ENCODE peak calls at places on chromosomes 2 and 18, in four cellular contexts. D is transverse colon, O is tibial nerve, W is lower leg skin. E is an unnamed sample.

GRCh38 chr2:46042207-46042637 is 255.0 kb upstream of the EPAS1 start:
- DNase-seq in O (no peak), W (no peak), D (no peak), E (no peak)

GRCh38 chr2:73749314-73749713 is 12.2 kb upstream of the TPRKB start:
- DNase-seq in O (no peak), D (no peak), W (no peak), E (no peak)

GRCh38 chr2:196989496-196989895 is 63.0 kb upstream of the PGAP1 start:
- DNase-seq in W (no peak), D (no peak), O (no peak), E (no peak)

GRCh38 chr2:74768401-74768914 is 65.5 kb upstream of the HK2 start:
- DNase-seq in W (no peak), O (no peak), D (no peak), E (no peak)

GRCh38 chr18:33914399-33914798 is 310.3 kb downstream of the NOL4 start:
- DNase-seq in O (no peak), W (no peak), D (no peak), E (no peak)

GRCh38 chr2:18094277-18094676 is 215.8 kb downstream of the KCNS3 start:
- DNase-seq in W (no peak), O (no peak), D (no peak), E (no peak)

GRCh38 chr2:1561793-1562521 is 148.7 kb downstream of the TPO start:
- DNase-seq in W (no peak), O (no peak), D (no peak), E (no peak)

GRCh38 chr2:180145163-180145562 is 138.1 kb upstream of the CWC22 start:
- DNase-seq in D (no peak), W (no peak), O (no peak), E (no peak)

GRCh38 chr18:24346254-24346653 is 51.4 kb downstream of the OSBPL1A start:
- DNase-seq in W (no peak), O (no peak), D (no peak), E (no peak)

GRCh38 chr2:63425079-63425416 is 163.2 kb downstream of the WDPCP start:
- DNase-seq in W (no peak), D (no peak), O (no peak), E (no peak)

GRCh38 chr2:8918412-8918811 is 81.0 kb upstream of the KIDINS220 start:
- DNase-seq in D (no peak), W (no peak), O (no peak), E (no peak)

GRCh38 chr18:80175451-80176235 is 66.6 kb downstream of the ADNP2 start:
- DNase-seq in W (no peak), O (no peak), D (peak), E (no peak)

GRCh38 chr2:11505652-11506610 is 27.9 kb upstream of the GREB1 start:
- DNase-seq in W (no peak), D (no peak), O (no peak), E (no peak)

GRCh38 chr18:37006742-37007141 is 177.8 kb downstream of the KIAA1328 start:
- DNase-seq in O (no peak), W (no peak), D (no peak), E (no peak)

GRCh38 chr2:14492920-14493503 is 139.5 kb upstream of the LRATD1 start:
- DNase-seq in D (no peak), O (no peak), W (no peak), E (peak)

GRCh38 chr2:62410926-62411456 is 95.0 kb downstream of the TMEM17 start:
- DNase-seq in O (no peak), W (no peak), D (no peak), E (no peak)

GRCh38 chr18:34458371-34458770 is 233.7 kb upstream of the NOL4 start:
- DNase-seq in W (no peak), O (no peak), D (no peak), E (no peak)

GRCh38 chr2:86785456-86785855 is 5.3 kb downstream of the CD8A start:
- DNase-seq in O (no peak), D (no peak), W (no peak), E (no peak)

GRCh38 chr2:9010866-9011265 is 7.4 kb upstream of the MBOAT2 start:
- DNase-seq in D (no peak), W (no peak), O (no peak), E (no peak)

GRCh38 chr2:121239969-121240368 is 45.0 kb downstream of the TFCP2L1 start:
- DNase-seq in W (no peak), O (no peak), D (no peak), E (no peak)

GRCh38 chr2:14626873-14627272 is 5.6 kb upstream of the LRATD1 start:
- DNase-seq in W (no peak), O (no peak), D (no peak), E (no peak)

GRCh38 chr18:57629399-57629798 is 7.8 kb upstream of the NARS1 start:
- DNase-seq in W (no peak), O (no peak), D (no peak), E (no peak)

GRCh38 chr18:57630759-57631660 is 9.4 kb upstream of the NARS1 start:
- DNase-seq in O (no peak), W (no peak), D (no peak), E (no peak)

GRCh38 chr18:57631697-57632096 is 10.1 kb upstream of the NARS1 start:
- DNase-seq in O (no peak), D (no peak), W (no peak), E (no peak)

GRCh38 chr18:57627488-57627887 is 5.9 kb upstream of the NARS1 start:
- DNase-seq in D (no peak), W (no peak), O (no peak), E (no peak)

DNA sequence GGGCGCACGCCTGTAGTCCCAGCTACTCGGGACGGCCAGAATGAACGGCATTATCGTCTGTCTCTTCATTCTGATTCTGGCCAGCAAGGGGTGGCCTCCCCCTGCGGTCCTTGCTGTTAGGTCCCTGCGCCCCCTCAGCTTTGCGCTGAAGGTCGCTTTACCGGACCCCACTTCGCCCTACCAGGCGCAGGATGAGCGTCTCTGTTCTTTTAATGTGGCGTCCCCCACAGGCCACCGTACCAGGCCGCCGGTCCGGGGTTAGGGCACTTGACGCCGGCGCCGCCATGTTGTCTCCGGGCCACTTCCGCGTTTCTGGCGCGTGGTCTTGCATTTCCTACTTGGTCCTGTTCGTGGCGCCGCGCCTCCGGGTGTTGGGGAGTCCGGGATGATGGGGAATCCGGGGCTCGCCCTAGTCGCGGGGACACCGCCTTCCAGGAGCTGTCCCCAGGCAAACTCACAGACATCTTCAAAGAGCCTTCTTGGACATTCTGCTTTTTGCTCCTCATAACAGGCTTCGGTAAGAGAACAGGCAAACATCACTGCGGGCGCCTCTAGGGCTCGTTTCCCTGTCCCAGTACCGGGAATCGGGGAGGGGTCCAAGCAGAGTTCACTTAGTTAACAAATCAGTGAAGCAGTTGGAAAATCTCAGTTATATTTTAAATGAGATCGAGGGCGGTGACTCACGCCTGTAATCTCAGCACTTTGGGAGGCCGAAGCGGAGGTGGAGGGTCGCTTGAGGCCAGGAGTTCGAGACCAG is 8.5 kb upstream of the NARS1 start:
- DNase-seq in O (peak), D (peak), W (peak), E (peak)
- TF ChIP-seq POLR2A in O (no peak), D (no peak), W (no peak), E (no peak)

GRCh38 chr2:27314709-27315108 is 6.5 kb upstream of the UCN start:
- DNase-seq in O (no peak), W (no peak), D (no peak), E (no peak)
- TF ChIP-seq POLR2A in O (no peak), W (no peak), D (no peak), E (no peak)

DNA sequence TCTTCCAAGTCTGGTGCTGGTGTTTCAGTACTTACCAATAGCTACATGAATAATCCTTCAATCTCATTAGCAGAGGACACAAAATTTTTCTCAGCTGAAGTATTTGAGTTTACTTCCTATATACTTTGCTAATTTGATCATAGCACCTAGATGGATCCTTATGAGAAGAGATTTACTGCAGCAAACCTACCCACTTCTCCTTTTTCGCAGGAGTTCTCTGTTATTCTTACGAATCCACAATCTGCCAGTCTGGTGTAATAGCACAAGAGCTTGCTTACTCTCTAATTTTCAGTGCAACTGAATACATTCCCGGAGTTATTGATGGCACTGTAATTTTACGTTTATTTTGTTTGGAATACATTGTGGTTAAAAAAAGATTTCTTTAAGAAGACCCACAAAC is 553.4 kb downstream of the ARHGAP15 start:
- DNase-seq in D (no peak), W (no peak), O (no peak), E (no peak)
- TF ChIP-seq POLR2A in D (no peak), W (no peak), O (no peak), E (no peak)

DNA sequence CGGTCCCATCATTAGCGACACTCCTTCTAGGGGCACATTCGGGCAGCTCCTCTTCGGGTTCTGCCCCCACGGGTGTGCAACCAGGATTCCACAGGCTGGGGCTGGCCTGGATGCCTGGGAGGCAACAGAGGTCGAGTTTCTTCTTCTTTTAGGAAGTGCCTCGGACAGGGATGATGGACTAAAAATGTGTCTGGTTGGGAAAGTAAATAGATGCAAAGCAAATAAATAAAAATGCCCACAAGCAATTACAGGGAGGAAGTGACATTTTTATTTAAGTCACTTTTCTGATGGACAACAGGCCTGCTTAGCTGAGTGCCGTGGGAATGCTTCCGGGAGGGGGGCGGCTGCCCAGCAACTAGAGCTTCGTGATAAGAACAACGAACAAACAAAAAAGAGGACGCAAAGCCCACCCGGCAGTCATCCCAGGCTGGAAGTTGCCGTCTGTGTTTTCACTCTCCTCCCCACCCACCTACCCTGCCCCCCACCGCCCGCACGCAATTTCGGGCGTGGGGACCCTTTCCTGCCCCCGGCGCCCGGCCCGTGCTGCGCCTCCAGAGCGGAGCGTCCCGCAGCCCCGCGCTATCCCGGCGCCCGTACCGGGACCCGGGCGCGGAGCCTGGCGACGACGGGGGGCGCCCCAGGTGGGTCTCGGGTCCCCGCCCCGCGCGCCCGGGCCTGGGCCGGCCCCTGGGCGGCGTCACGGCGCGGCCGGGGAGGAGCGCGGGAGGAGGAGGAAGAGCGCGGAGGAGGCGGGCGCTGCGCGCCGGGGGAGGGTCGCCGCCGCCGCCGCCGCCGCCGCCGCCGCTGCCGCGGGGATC is 412 bp upstream of the NCK2 start:
- DNase-seq in O (no peak), D (peak), W (no peak), E (peak)
- TF ChIP-seq POLR2A in O (no peak), D (no peak), W (no peak), E (peak)

DNA sequence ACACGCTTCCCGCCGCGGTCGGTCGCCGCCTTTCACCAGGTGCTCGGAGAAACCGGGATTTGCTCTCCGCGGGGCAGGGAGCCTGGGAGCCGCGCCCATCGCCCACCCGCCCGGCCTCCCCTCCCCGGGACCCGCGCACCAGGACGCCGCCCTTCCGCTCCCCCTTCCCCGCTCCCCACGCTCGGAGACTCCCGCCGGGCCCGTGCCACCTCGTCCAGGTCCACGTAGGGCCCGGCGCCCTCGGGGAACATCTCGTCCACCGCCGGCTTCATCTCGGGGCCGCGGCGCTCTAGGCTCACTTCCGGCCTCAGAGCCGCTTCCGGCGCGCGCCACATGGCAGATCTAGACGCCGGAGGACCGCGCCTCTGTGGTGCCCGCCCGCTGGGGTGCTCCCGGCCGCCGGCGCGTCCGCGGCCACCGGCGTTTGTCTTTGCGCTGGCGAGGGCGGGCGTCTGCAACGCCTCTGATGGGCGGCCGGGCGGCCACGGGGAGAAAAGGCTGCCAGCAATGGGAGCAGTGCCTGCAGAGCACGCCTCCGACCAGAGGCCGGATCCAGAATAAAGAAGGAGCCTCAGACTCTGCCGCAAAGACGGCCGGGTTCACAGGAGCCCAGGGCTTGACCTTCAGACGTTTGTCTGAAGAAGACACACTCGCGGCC is at the start of gene COPS9:
- DNase-seq in D (peak), W (peak), O (peak), E (peak)
- TF ChIP-seq POLR2A in D (peak), W (no peak), O (no peak), E (no peak)

GRCh38 chr2:66433695-66433944 is 1.3 kb upstream of the MEIS1 start:
- DNase-seq in W (no peak), O (no peak), D (no peak), E (no peak)

GRCh38 chr2:66435963-66436362 is 1.0 kb downstream of the MEIS1 start:
- DNase-seq in D (no peak), O (no peak), W (no peak), E (no peak)

GRCh38 chr2:66433945-66434678 is 813 bp upstream of the MEIS1 start:
- DNase-seq in O (no peak), W (peak), D (peak), E (peak)

GRCh38 chr2:66435549-66435875 is 587 bp downstream of the MEIS1 start:
- DNase-seq in O (no peak), D (no peak), W (no peak), E (no peak)

GRCh38 chr2:66434679-66435548 is at the start of gene MEIS1:
- DNase-seq in W (peak), O (peak), D (peak), E (peak)
- TF ChIP-seq POLR2A in W (no peak), O (peak), D (peak), E (peak)

DNA sequence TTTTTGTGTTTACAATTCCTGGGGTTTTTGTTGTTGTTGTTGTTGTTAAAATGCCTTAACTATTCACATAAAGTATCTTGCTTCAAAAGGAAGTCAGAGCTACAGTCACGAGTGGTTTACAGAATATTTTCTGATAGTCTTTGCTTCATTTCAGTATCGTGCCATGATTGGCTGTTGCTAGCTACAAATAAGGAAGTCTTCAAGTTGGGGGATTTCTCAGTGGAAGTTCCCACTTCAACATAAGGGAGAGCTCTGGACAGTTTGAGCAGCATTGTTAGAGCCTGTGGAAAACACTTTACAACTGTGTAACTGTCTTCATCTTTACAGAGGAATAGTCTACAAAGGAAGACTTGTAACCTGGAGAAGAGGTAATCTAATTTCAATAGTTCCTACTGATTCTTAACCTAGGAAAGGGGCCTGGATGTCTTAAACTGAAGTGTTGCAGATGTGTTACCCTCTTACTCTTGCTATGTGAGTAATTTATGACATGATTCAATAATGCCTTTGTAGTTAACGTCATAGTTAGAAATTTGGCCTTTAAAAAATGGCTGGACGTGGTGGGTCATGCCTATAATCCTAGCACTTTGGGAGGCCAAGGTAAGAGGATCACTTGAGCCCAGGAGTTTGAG is 23.4 kb upstream of the TANK start:
- DNase-seq in D (no peak), W (no peak), O (no peak), E (no peak)
- TF ChIP-seq POLR2A in D (peak), W (no peak), O (peak), E (no peak)

GRCh38 chr2:206085742-206086445 is at the start of gene INO80D:
- DNase-seq in O (peak), W (peak), D (peak), E (peak)
- TF ChIP-seq POLR2A in O (no peak), W (no peak), D (peak), E (peak)

E was measured in prostate gland.